ENCODE peak calls at places on chromosomes 2 and 18, in five cellular contexts. T, M, X, E and A are unnamed samples.

GRCh38 chr2:223762853-223763252 is 74.5 kb downstream of the AP1S3 start:
- DNase-seq in T (peak; percentile 54), M (no peak), X (no peak), E (no peak), A (no peak)

GRCh38 chr18:75107931-75108276 is 101.0 kb downstream of the PTGR3 start:
- DNase-seq in T (no peak), M (no peak), X (no peak), E (no peak), A (no peak)

GRCh38 chr2:28274911-28275685 is 117.6 kb upstream of the FOSL2 start:
- DNase-seq in T (peak; percentile 90), M (peak; percentile 47), X (no peak), E (peak; percentile 53), A (peak; percentile 47)

GRCh38 chr18:7467708-7468466 is 99.2 kb upstream of the PTPRM start:
- DNase-seq in T (no peak), M (no peak), X (no peak), E (no peak), A (no peak)

GRCh38 chr2:56239030-56239429 is 55.2 kb downstream of the CCDC85A start:
- DNase-seq in T (no peak), M (no peak), X (no peak), E (no peak), A (no peak)

GRCh38 chr2:227285741-227286140 is 39.3 kb upstream of the MFF start:
- DNase-seq in T (no peak), M (no peak), X (no peak), E (no peak), A (no peak)

GRCh38 chr2:69168144-69168813 is 155.3 kb downstream of the ANTXR1 start:
- DNase-seq in T (no peak), M (no peak), X (no peak), E (no peak), A (no peak)

GRCh38 chr2:164617466-164617865 is 3.8 kb downstream of the GRB14 start:
- DNase-seq in T (peak; percentile 13), M (no peak), X (no peak), E (no peak), A (no peak)

GRCh38 chr2:189772212-189772611 is 9.6 kb upstream of the OSGEPL1 start:
- DNase-seq in T (no peak), M (no peak), X (no peak), E (no peak), A (no peak)

GRCh38 chr2:158994920-158995676 is 26.7 kb downstream of the TANC1 start:
- DNase-seq in T (peak; percentile 65), M (no peak), X (no peak), E (no peak), A (no peak)

GRCh38 chr2:170486730-170487129 is 228.4 kb upstream of the SP5 start:
- DNase-seq in T (no peak), M (no peak), X (no peak), E (no peak), A (no peak)

GRCh38 chr2:129817175-129817574 is 162.3 kb upstream of the RAB6C start:
- DNase-seq in T (no peak), M (no peak), X (no peak), E (no peak), A (no peak)

GRCh38 chr18:61203151-61203550 is 130.1 kb upstream of the CDH20 start:
- DNase-seq in T (no peak), M (no peak), X (no peak), E (no peak), A (no peak)

GRCh38 chr2:225122582-225123486 is 80.6 kb upstream of the DOCK10 start:
- DNase-seq in T (peak; percentile 31), M (no peak), X (no peak), E (no peak), A (no peak)

GRCh38 chr2:75140288-75140687 is 59.0 kb downstream of the TACR1 start:
- DNase-seq in T (peak; percentile 60), M (no peak), X (no peak), E (no peak), A (no peak)

GRCh38 chr2:72037322-72037721 is 110.3 kb downstream of the CYP26B1 start:
- DNase-seq in T (no peak), M (peak; percentile 19), X (no peak), E (no peak), A (no peak)

GRCh38 chr2:173716458-173717052 is 248.6 kb downstream of the SP3 start:
- DNase-seq in T (no peak), M (no peak), X (no peak), E (no peak), A (no peak)

GRCh38 chr2:108377411-108377810 is 343 bp upstream of the SULT1C4 start:
- DNase-seq in T (no peak), M (no peak), X (no peak), E (peak; percentile 10), A (no peak)

GRCh38 chr2:132438650-132439030 is 22.0 kb downstream of the GPR39 start:
- DNase-seq in T (peak; percentile 67), M (no peak), X (peak; percentile 94), E (peak; percentile 86), A (no peak)

GRCh38 chr2:32838949-32839348 is 107.8 kb upstream of the LTBP1 start:
- DNase-seq in T (no peak), M (no peak), X (no peak), E (no peak), A (no peak)

GRCh38 chr2:44981714-44982108 is 27.5 kb downstream of the SIX2 start:
- DNase-seq in T (peak; percentile 87), M (peak; percentile 76), X (peak; percentile 61), E (no peak), A (peak; percentile 60)

GRCh38 chr2:99112617-99113016 is 28.9 kb upstream of the C2orf15 start:
- DNase-seq in T (no peak), M (no peak), X (no peak), E (no peak), A (no peak)

GRCh38 chr2:240767341-240767740 is 52.7 kb downstream of the KIF1A start:
- DNase-seq in T (no peak), M (no peak), X (no peak), E (no peak), A (no peak)

GRCh38 chr18:56888978-56889377 is 237.8 kb downstream of the WDR7 start:
- DNase-seq in T (no peak), M (no peak), X (no peak), E (no peak), A (no peak)

GRCh38 chr2:234873103-234873827 is 78.6 kb upstream of the SH3BP4 start:
- DNase-seq in T (no peak), M (no peak), X (no peak), E (no peak), A (no peak)

GRCh38 chr2:42049411-42050349 is 1.9 kb downstream of the PKDCC start:
- DNase-seq in T (no peak), M (no peak), X (no peak), E (no peak), A (no peak)

GRCh38 chr2:23209059-23209458 is 175.9 kb upstream of the KLHL29 start:
- DNase-seq in T (no peak), M (no peak), X (no peak), E (no peak), A (no peak)

GRCh38 chr2:133561045-133561852 is 7.0 kb downstream of the NCKAP5 start:
- DNase-seq in T (peak; percentile 81), M (no peak), X (no peak), E (no peak), A (no peak)

GRCh38 chr18:58640428-58640805 is 11.5 kb upstream of the ALPK2 start:
- DNase-seq in T (no peak), M (no peak), X (no peak), E (no peak), A (no peak)

GRCh38 chr18:1103567-1103966 is 198.9 kb downstream of the ADCYAP1 start:
- DNase-seq in T (no peak), M (no peak), X (no peak), E (no peak), A (no peak)

GRCh38 chr2:226295123-226295522 is 504.5 kb downstream of the IRS1 start:
- DNase-seq in T (peak; percentile 40), M (no peak), X (no peak), E (no peak), A (no peak)

GRCh38 chr2:237547841-237548416 is 18.4 kb upstream of the PRLH start:
- DNase-seq in T (no peak), M (peak; percentile 51), X (no peak), E (no peak), A (no peak)

GRCh38 chr2:216499641-216500218 is 1.1 kb downstream of the RPL37A start:
- DNase-seq in T (no peak), M (no peak), X (no peak), E (no peak), A (no peak)

DNA sequence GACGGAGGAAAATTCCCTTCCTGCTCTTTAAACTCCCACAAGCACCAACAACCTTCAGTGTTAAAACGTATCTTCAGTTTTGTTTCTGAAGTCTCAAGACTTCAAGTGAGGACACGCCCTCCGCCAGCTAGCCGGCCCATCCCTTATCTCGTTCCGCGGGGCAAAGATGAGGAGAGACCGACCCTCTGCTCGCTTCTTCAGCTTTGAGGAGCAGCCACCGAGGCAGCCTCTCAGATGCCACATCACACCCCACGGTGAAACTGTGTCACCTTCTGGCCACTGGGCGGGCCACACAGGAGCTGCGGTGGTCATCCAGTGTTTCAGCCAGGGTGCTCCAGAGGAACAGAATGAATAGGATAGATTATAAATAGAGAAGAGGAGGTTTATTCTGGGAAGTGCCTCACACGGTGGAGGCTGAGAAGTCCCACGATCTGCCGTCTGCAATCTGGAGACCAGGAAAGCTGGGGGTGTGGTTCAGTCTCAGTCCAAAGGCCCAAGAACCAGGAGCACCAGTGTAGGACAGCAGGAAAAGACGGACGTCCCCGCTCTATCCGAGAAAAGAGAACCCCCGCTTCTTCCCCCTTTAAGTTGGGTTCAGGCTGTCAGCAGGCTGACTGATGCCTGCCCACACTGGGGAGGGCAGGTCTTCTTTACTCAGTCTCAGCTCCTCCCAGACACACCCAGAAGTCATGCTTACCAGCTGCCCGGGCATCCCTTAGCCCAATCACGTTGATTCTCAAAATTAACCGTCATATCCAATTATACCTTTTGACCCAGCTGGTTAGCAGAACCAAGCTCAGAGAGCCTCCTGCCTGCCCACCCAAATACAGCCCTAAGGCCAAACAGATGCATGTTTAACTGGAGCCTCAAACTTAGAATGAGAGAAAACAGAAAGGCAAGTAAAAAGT is 399.7 kb upstream of the ID2 start:
- DNase-seq in T (no peak), M (no peak), X (no peak), E (no peak), A (no peak)
- TF ChIP-seq CTCF in T (no peak), M (no peak), X (no peak), E (no peak), A (no peak)

GRCh38 chr2:13006829-13007715 is 290.3 kb downstream of the TRIB2 start:
- DNase-seq in T (peak; percentile 84), M (peak; percentile 77), X (peak; percentile 60), E (peak; percentile 9), A (no peak)
- TF ChIP-seq CTCF in T (peak; percentile 72), M (peak; percentile 88), X (peak; percentile 90), E (peak; percentile 75), A (peak; percentile 96)

GRCh38 chr18:50356036-50356945 is 18.6 kb upstream of the SKA1 start:
- DNase-seq in T (peak; percentile 25), M (no peak), X (no peak), E (no peak), A (peak; percentile 71)
- TF ChIP-seq CTCF in T (no peak), M (no peak), X (no peak), E (no peak), A (no peak)

GRCh38 chr2:84653302-84653701 is 137.0 kb downstream of the DNAH6 start:
- DNase-seq in T (no peak), M (no peak), X (no peak), E (no peak), A (no peak)
- TF ChIP-seq CTCF in T (no peak), M (peak; percentile 46), X (no peak), E (peak; percentile 23), A (no peak)

GRCh38 chr2:148300534-148300933 is 279.6 kb downstream of the MBD5 start:
- DNase-seq in T (peak; percentile 42), M (no peak), X (no peak), E (no peak), A (no peak)
- TF ChIP-seq CTCF in T (no peak), M (no peak), X (no peak), E (no peak), A (no peak)